ENCODE peak calls at places on chromosomes 13 and 19, in five cellular contexts. M is activated naive CD8-positive, alpha-beta T cell treated with anti-CD3 and anti-CD28 coated beads, Interleukin-2, amount 10 ng/mL, durations not matched to agents 7 days and 5 days; Z is fibroblast of lung; T is RPMI7951; Y is GM04503. O is an unnamed sample.

GRCh38 chr13:97119899-97120745 is 102.0 kb upstream of the MBNL2 start:
- DNase-seq in Y (no peak), M (no peak), T (peak), Z (no peak), O (no peak)

GRCh38 chr13:110409581-110409992 is 102.5 kb downstream of the COL4A2 start:
- DNase-seq in T (peak), Y (no peak), M (no peak), Z (peak), O (no peak)

GRCh38 chr13:23758783-23759527 is 130.2 kb downstream of the MIPEP start:
- DNase-seq in M (no peak), T (no peak), Z (no peak), Y (no peak), O (no peak)

GRCh38 chr19:55493052-55493649 is 4.9 kb downstream of the SSC5D start:
- DNase-seq in M (no peak), T (peak), Y (no peak), Z (no peak), O (no peak)

GRCh38 chr19:604355-604754 is 14.7 kb downstream of the HCN2 start:
- DNase-seq in Z (no peak), Y (no peak), M (peak), T (no peak), O (no peak)

GRCh38 chr13:36788276-36788675 is 30.7 kb upstream of the RFXAP start:
- DNase-seq in T (no peak), Y (peak), M (no peak), Z (peak), O (no peak)

GRCh38 chr19:29547361-29547960 is 21.7 kb downstream of the VSTM2B start:
- DNase-seq in Z (no peak), Y (no peak), T (no peak), M (no peak), O (no peak)

GRCh38 chr19:48681127-48681470 is 8.3 kb upstream of the NTN5 start:
- DNase-seq in T (peak), Y (no peak), M (no peak), Z (peak), O (no peak)

GRCh38 chr13:64767054-64767453 is 2463.1 kb downstream of the PCDH9 start:
- DNase-seq in Z (no peak), T (no peak), M (no peak), Y (no peak), O (no peak)

GRCh38 chr13:110484290-110485048 is 77.1 kb downstream of the RAB20 start:
- DNase-seq in Y (no peak), Z (no peak), M (no peak), T (no peak), O (no peak)

GRCh38 chr19:29831041-29831548 is 19.3 kb downstream of the CCNE1 start:
- DNase-seq in Z (no peak), M (peak), Y (no peak), T (peak), O (no peak)

GRCh38 chr19:18543814-18544475 is 572 bp upstream of the FKBP8 start:
- DNase-seq in T (peak), M (peak), Y (no peak), Z (peak), O (no peak)

GRCh38 chr13:82571653-82572052 is 1310.6 kb downstream of the SLITRK1 start:
- DNase-seq in M (no peak), Y (no peak), Z (no peak), T (peak), O (no peak)

GRCh38 chr19:56748443-56748842 is 76.9 kb upstream of the ZNF835 start:
- DNase-seq in Z (peak), Y (no peak), M (no peak), T (peak), O (no peak)

GRCh38 chr19:29927944-29928669 is 13.9 kb upstream of the URI1 start:
- DNase-seq in M (no peak), Y (no peak), Z (no peak), T (peak), O (no peak)

GRCh38 chr13:27985600-27985999 is 2.9 kb downstream of the URAD start:
- DNase-seq in Z (no peak), T (no peak), Y (no peak), M (no peak), O (no peak)

GRCh38 chr13:112686987-112687386 is 2.9 kb upstream of the ATP11A start:
- DNase-seq in Y (no peak), M (no peak), T (no peak), Z (no peak), O (no peak)

GRCh38 chr19:19652482-19653295 is 9.2 kb upstream of the GMIP start:
- DNase-seq in Z (no peak), T (peak), M (no peak), Y (no peak), O (no peak)

GRCh38 chr19:12783226-12783848 is 7.9 kb upstream of the JUNB start:
- DNase-seq in M (peak), Y (no peak), T (no peak), Z (no peak), O (no peak)

GRCh38 chr19:19105365-19106060 is 32.8 kb downstream of the TMEM161A start:
- DNase-seq in Y (no peak), Z (peak), T (peak), M (no peak), O (no peak)

GRCh38 chr13:111566567-111566966 is 246.1 kb downstream of the TEX29 start:
- DNase-seq in T (no peak), Z (no peak), Y (no peak), M (no peak), O (no peak)

GRCh38 chr19:48645652-48646191 is at the start of gene CA11:
- DNase-seq in M (no peak), T (no peak), Z (no peak), Y (no peak), O (no peak)

GRCh38 chr19:43682824-43683661 is 13.1 kb upstream of the PLAUR start:
- DNase-seq in M (no peak), T (no peak), Z (no peak), Y (no peak), O (no peak)

GRCh38 chr13:33259296-33259695 is 26.3 kb downstream of the STARD13 start:
- DNase-seq in Z (no peak), T (no peak), Y (no peak), M (no peak), O (no peak)

GRCh38 chr13:98396071-98396710 is 180.7 kb downstream of the STK24 start:
- DNase-seq in Y (no peak), M (no peak), Z (no peak), T (no peak), O (no peak)

GRCh38 chr13:60043262-60043661 is 120.5 kb downstream of the DIAPH3 start:
- DNase-seq in Y (peak), Z (peak), T (no peak), M (no peak), O (peak)

GRCh38 chr13:94860981-94861407 is 148.6 kb upstream of the SOX21 start:
- DNase-seq in Z (peak), Y (no peak), M (peak), T (peak), O (no peak)

GRCh38 chr19:5498817-5499535 is 43.8 kb downstream of the ZNRF4 start:
- DNase-seq in Y (no peak), Z (no peak), T (no peak), M (no peak), O (no peak)

O was measured in AG04449.